ENCODE peak calls at places on chromosome 20, in four cellular contexts. One of them, this sample, is unnamed.

GRCh38 chr20:61877331-61877730 is 188.3 kb downstream of the TAF4 start:
- DNase-seq in SK-N-SH: no peak
- DNase-seq in HepG2: no peak
- DNase-seq in HCT116: no peak
- DNase-seq in this sample: no peak

GRCh38 chr20:43459022-43459942 is 1.6 kb downstream of the SRSF6 start:
- DNase-seq in SK-N-SH: no peak
- DNase-seq in HepG2: no peak
- DNase-seq in HCT116: no peak
- DNase-seq in this sample: no peak

GRCh38 chr20:6575912-6576391 is 191.5 kb upstream of the BMP2 start:
- DNase-seq in SK-N-SH: peak
- DNase-seq in HepG2: peak
- DNase-seq in HCT116: no peak
- DNase-seq in this sample: no peak

GRCh38 chr20:45374101-45374467 is 4.0 kb downstream of the TP53TG5 start:
- DNase-seq in SK-N-SH: no peak
- DNase-seq in HepG2: no peak
- DNase-seq in HCT116: no peak
- DNase-seq in this sample: no peak

GRCh38 chr20:58870293-58871014 is 17.9 kb downstream of the GNAS start:
- DNase-seq in SK-N-SH: peak
- DNase-seq in HepG2: peak
- DNase-seq in HCT116: no peak
- DNase-seq in this sample: no peak

GRCh38 chr20:21618697-21619421 is 86.6 kb upstream of the PAX1 start:
- DNase-seq in SK-N-SH: no peak
- DNase-seq in HepG2: no peak
- DNase-seq in HCT116: no peak
- DNase-seq in this sample: no peak

GRCh38 chr20:10783660-10784336 is 110.0 kb upstream of the JAG1 start:
- DNase-seq in SK-N-SH: no peak
- DNase-seq in HepG2: no peak
- DNase-seq in HCT116: no peak
- DNase-seq in this sample: no peak

GRCh38 chr20:12827796-12828406 is 180.9 kb upstream of the SPTLC3 start:
- DNase-seq in SK-N-SH: no peak
- DNase-seq in HepG2: no peak
- DNase-seq in HCT116: no peak
- DNase-seq in this sample: no peak

GRCh38 chr20:33575302-33575701 is 85.4 kb downstream of the CBFA2T2 start:
- DNase-seq in SK-N-SH: no peak
- DNase-seq in HepG2: no peak
- DNase-seq in HCT116: no peak
- DNase-seq in this sample: no peak

GRCh38 chr20:56570832-56571231 is 37.8 kb downstream of the FAM209B start:
- DNase-seq in SK-N-SH: no peak
- DNase-seq in HepG2: no peak
- DNase-seq in HCT116: no peak
- DNase-seq in this sample: no peak

GRCh38 chr20:62825994-62826645 is 9.3 kb downstream of the COL9A3 start:
- DNase-seq in SK-N-SH: no peak
- DNase-seq in HepG2: no peak
- DNase-seq in HCT116: no peak
- DNase-seq in this sample: no peak

GRCh38 chr20:53735536-53736050 is 142.0 kb upstream of the ZNF217 start:
- DNase-seq in SK-N-SH: no peak
- DNase-seq in HepG2: no peak
- DNase-seq in HCT116: no peak
- DNase-seq in this sample: no peak

GRCh38 chr20:43565758-43566104 is 6.9 kb downstream of the SGK2 start:
- DNase-seq in SK-N-SH: no peak
- DNase-seq in HepG2: no peak
- DNase-seq in HCT116: no peak
- DNase-seq in this sample: no peak

GRCh38 chr20:11646359-11646758 is 271.3 kb upstream of the BTBD3 start:
- DNase-seq in SK-N-SH: no peak
- DNase-seq in HepG2: no peak
- DNase-seq in HCT116: no peak
- DNase-seq in this sample: no peak

GRCh38 chr20:53949319-53949839 is 121.0 kb downstream of the BCAS1 start:
- DNase-seq in SK-N-SH: no peak
- DNase-seq in HepG2: no peak
- DNase-seq in HCT116: no peak
- DNase-seq in this sample: no peak

GRCh38 chr20:61560361-61560853 is 308.3 kb downstream of the CDH4 start:
- DNase-seq in SK-N-SH: no peak
- DNase-seq in HepG2: no peak
- DNase-seq in HCT116: no peak
- DNase-seq in this sample: no peak

GRCh38 chr20:16801919-16802651 is 53.9 kb downstream of the OTOR start:
- DNase-seq in SK-N-SH: peak
- DNase-seq in HepG2: peak
- DNase-seq in HCT116: peak
- DNase-seq in this sample: peak

GRCh38 chr20:47843886-47844567 is 58.7 kb upstream of the SULF2 start:
- DNase-seq in SK-N-SH: no peak
- DNase-seq in HepG2: peak
- DNase-seq in HCT116: no peak
- DNase-seq in this sample: no peak

GRCh38 chr20:1264727-1265126 is 1.4 kb upstream of the SNPH start:
- DNase-seq in SK-N-SH: no peak
- DNase-seq in HepG2: no peak
- DNase-seq in HCT116: no peak
- DNase-seq in this sample: no peak

GRCh38 chr20:37361336-37361735 is 15.4 kb downstream of the SRC start:
- DNase-seq in SK-N-SH: peak
- DNase-seq in HepG2: no peak
- DNase-seq in HCT116: no peak
- DNase-seq in this sample: no peak

GRCh38 chr20:62804021-62804631 is 509 bp upstream of the OGFR start:
- DNase-seq in SK-N-SH: peak
- DNase-seq in HepG2: peak
- DNase-seq in HCT116: no peak
- DNase-seq in this sample: no peak

GRCh38 chr20:61726979-61727378 is 338.7 kb downstream of the TAF4 start:
- DNase-seq in SK-N-SH: no peak
- DNase-seq in HepG2: no peak
- DNase-seq in HCT116: no peak
- DNase-seq in this sample: no peak

GRCh38 chr20:19693508-19693907 is 64.5 kb upstream of the RIN2 start:
- DNase-seq in SK-N-SH: no peak
- DNase-seq in HepG2: no peak
- DNase-seq in HCT116: no peak
- DNase-seq in this sample: no peak

GRCh38 chr20:62123450-62124118 is 1.3 kb downstream of the LSM14B start:
- DNase-seq in SK-N-SH: no peak
- DNase-seq in HepG2: no peak
- DNase-seq in HCT116: no peak
- DNase-seq in this sample: no peak

GRCh38 chr20:24584538-24585356 is 115.3 kb downstream of the SYNDIG1 start:
- DNase-seq in SK-N-SH: no peak
- DNase-seq in HepG2: no peak
- DNase-seq in HCT116: no peak
- DNase-seq in this sample: no peak

GRCh38 chr20:38692436-38693411 is 31.6 kb upstream of the SLC32A1 start:
- DNase-seq in SK-N-SH: peak
- DNase-seq in HepG2: peak
- DNase-seq in HCT116: peak
- DNase-seq in this sample: peak

GRCh38 chr20:45918182-45918737 is 6.3 kb upstream of the PLTP start:
- DNase-seq in SK-N-SH: no peak
- DNase-seq in HepG2: no peak
- DNase-seq in HCT116: no peak
- DNase-seq in this sample: no peak

DNA sequence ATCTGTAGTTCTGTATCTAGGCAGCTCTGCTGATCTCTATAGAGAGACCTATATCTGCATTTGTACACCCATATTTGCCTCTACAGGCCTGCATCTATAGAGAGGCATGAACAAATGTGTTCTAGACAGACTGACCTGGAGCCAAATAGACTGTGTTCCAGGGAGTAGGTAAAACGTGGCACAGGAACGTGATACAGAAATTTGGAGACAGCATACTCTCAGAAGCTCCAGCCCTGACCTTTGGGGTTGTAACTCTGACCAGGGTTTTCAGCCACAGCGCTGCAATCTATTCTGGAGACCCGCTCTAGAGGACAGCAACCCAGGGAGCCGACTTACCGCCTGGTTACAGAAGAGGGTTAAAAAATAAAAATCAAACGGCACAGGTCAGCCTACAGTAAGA is 983 bp downstream of the RBBP9 start:
- DNase-seq in SK-N-SH: peak
- DNase-seq in HepG2: no peak
- DNase-seq in HCT116: no peak
- DNase-seq in this sample: no peak
- TF ChIP-seq POLR2AphosphoS5 in SK-N-SH: no peak
- TF ChIP-seq POLR2AphosphoS5 in HepG2: no peak
- TF ChIP-seq POLR2AphosphoS5 in HCT116: no peak
- TF ChIP-seq POLR2AphosphoS5 in this sample: no peak

DNA sequence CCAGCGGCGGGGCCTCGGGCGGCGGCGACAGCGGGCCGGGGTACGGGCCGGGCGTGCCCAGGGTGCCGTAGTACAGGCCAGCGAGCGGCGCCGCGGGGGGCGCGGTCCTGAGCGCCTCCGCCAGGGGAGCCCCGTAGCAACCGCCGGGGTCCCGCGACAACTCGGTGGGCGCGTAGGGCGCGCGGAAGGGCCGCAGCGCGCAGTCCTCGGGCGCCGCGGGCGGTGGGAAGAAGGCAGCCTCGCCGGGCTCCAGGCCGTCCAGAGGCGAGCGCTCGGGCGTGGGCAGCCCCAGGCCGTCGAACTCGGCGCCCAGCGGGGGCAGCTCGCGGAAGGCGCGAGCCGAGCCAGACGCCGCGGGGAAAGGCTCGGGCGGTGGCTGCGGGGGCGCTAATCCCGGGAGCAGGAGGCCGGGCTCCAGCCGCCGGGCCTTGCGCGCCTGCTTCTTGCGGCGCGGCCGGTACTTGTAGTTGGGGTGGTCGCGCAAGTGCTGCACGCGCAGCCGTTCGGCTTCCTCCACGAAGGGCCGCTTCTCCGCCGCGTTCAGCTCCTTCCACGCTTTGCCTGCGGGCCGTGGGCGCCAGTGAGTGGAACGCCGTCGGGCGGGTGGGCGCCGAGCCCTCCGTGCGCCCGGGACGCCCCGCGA is 916 bp downstream of the SOX18 start:
- DNase-seq in SK-N-SH: peak
- DNase-seq in HepG2: no peak
- DNase-seq in HCT116: no peak
- DNase-seq in this sample: no peak
- H3K9ac ChIP-seq in SK-N-SH: no peak
- H3K9ac ChIP-seq in HepG2: peak
- H3K9ac ChIP-seq in HCT116: no peak
- H3K9ac ChIP-seq in this sample: peak

DNA sequence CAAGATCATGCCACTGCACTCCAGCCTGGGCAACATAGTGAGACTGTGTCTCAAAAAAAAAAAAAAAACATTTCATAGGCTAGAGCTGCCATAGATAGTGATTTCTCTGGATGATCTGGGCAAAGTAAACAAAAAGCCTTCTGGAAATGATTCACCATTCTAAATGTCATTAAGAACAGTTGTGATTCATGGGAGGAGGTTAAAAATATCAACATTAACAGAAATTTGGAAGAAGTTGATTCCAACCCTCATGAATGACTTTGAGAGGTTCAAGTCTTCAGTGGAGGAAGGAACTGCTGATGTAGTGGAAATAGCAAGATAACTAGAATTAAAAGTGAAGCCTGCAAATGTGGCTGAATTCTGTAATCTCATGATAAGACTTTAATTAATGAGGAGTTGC is 26.8 kb upstream of the MMP24 start:
- DNase-seq in SK-N-SH: no peak
- DNase-seq in HepG2: no peak
- DNase-seq in HCT116: no peak
- DNase-seq in this sample: no peak
- H3K27ac ChIP-seq in SK-N-SH: no peak
- H3K27ac ChIP-seq in HepG2: no peak
- H3K27ac ChIP-seq in HCT116: no peak
- H3K27ac ChIP-seq in this sample: no peak

GRCh38 chr20:57649617-57650015 is 29.4 kb upstream of the ZBP1 start:
- DNase-seq in SK-N-SH: no peak
- DNase-seq in HepG2: no peak
- DNase-seq in HCT116: no peak
- DNase-seq in this sample: no peak

GRCh38 chr20:57647006-57647932 is 27.0 kb upstream of the ZBP1 start:
- DNase-seq in SK-N-SH: peak
- DNase-seq in HepG2: no peak
- DNase-seq in HCT116: no peak
- DNase-seq in this sample: no peak

GRCh38 chr20:57650266-57650665 is 30.0 kb upstream of the ZBP1 start:
- DNase-seq in SK-N-SH: peak
- DNase-seq in HepG2: no peak
- DNase-seq in HCT116: no peak
- DNase-seq in this sample: no peak

GRCh38 chr20:57647933-57648785 is 27.9 kb upstream of the ZBP1 start:
- DNase-seq in SK-N-SH: peak
- DNase-seq in HepG2: no peak
- DNase-seq in HCT116: no peak
- DNase-seq in this sample: no peak

DNA sequence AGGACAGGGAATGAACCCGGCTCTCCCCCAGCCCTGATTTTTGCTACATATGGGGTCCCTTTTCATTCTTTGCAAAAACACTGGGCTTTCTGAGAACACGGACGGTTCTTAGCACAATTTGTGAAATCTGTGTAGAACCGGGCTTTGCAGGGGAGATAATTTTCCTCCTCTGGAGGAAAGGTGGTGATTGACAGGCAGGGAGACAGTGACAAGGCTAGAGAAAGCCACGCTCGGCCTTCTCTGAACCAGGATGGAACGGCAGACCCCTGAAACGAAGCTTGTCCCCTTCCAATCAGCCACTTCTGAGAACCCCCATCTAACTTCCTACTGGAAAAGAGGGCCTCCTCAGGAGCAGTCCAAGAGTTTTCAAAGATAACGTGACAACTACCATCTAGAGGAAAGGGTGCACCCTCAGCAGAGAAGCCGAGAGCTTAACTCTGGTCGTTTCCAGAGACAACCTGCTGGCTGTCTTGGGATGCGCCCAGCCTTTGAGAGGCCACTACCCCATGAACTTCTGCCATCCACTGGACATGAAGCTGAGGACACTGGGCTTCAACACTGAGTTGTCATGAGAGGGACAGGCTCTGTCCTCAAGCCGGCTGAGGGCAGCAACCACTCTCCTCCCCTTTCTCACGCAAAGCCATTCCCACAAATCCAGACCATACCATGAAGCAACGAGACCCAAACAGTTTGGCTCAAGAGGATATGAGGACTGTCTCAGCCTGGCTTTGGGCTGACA is 28.8 kb upstream of the ZBP1 start:
- DNase-seq in SK-N-SH: peak
- DNase-seq in HepG2: no peak
- DNase-seq in HCT116: no peak
- DNase-seq in this sample: no peak
- TF ChIP-seq POLR2AphosphoS5 in SK-N-SH: no peak
- TF ChIP-seq POLR2AphosphoS5 in HepG2: no peak
- TF ChIP-seq POLR2AphosphoS5 in HCT116: no peak
- TF ChIP-seq POLR2AphosphoS5 in this sample: no peak